ENCODE peak calls at places on chromosomes 7 and 10, in four cellular contexts. K is H1, J is hepatocyte, R is left ventricle myocardium inferior. H is an unnamed sample.

GRCh38 chr7:44122529-44122928 is 819 bp downstream of the POLD2 start:
- DNase-seq in J (no peak), K (no peak), R (no peak), H (no peak)

GRCh38 chr7:18780266-18780665 is 284.7 kb downstream of the HDAC9 start:
- DNase-seq in R (no peak), J (no peak), K (no peak), H (no peak)

GRCh38 chr10:50561816-50562215 is 61.9 kb downstream of the SGMS1 start:
- DNase-seq in K (no peak), R (no peak), J (peak), H (no peak)

GRCh38 chr7:20085086-20085485 is 132.1 kb downstream of the MACC1 start:
- DNase-seq in J (peak), R (no peak), K (no peak), H (no peak)

GRCh38 chr7:40306025-40306424 is 171.2 kb downstream of the SUGCT start:
- DNase-seq in J (no peak), R (no peak), K (no peak), H (peak)

GRCh38 chr7:156079156-156079555 is 266.9 kb upstream of the SHH start:
- DNase-seq in J (no peak), R (no peak), K (no peak), H (no peak)

GRCh38 chr7:70857793-70858545 is 274.0 kb upstream of the GALNT17 start:
- DNase-seq in R (no peak), K (no peak), J (no peak), H (no peak)

GRCh38 chr7:108598153-108598552 is 28.5 kb downstream of the DNAJB9 start:
- DNase-seq in J (no peak), R (no peak), K (no peak), H (no peak)

GRCh38 chr7:53302511-53303246 is 267.2 kb downstream of the POM121L12 start:
- DNase-seq in J (no peak), R (no peak), K (no peak), H (no peak)

GRCh38 chr7:65910237-65910636 is 37.4 kb downstream of the VKORC1L1 start:
- DNase-seq in J (no peak), K (no peak), R (no peak), H (no peak)

GRCh38 chr7:66281678-66282593 is 76.8 kb downstream of the TPST1 start:
- DNase-seq in K (no peak), J (peak), R (no peak), H (peak)

GRCh38 chr10:126646101-126646500 is 24.4 kb downstream of the C10orf90 start:
- DNase-seq in J (no peak), K (no peak), R (no peak), H (peak)

GRCh38 chr7:47814905-47815613 is 133.2 kb downstream of the PKD1L1 start:
- DNase-seq in R (no peak), J (no peak), K (no peak), H (no peak)

GRCh38 chr10:131183546-131184045 is 127.9 kb downstream of the TCERG1L start:
- DNase-seq in R (no peak), K (no peak), J (no peak), H (no peak)

GRCh38 chr10:13144814-13145213 is 16.5 kb upstream of the MCM10 start:
- DNase-seq in K (no peak), J (no peak), R (no peak), H (no peak)

GRCh38 chr10:44069573-44069972 is 315.3 kb downstream of the CXCL12 start:
- DNase-seq in R (no peak), K (no peak), J (no peak), H (no peak)

GRCh38 chr10:56116684-56117083 is 244.4 kb downstream of the ZWINT start:
- DNase-seq in R (no peak), J (peak), K (no peak), H (no peak)

GRCh38 chr10:67648613-67649229 is 47.3 kb downstream of the CTNNA3 start:
- DNase-seq in K (no peak), J (no peak), R (no peak), H (no peak)

GRCh38 chr10:132507467-132507955 is 30.1 kb upstream of the INPP5A start:
- DNase-seq in R (no peak), K (no peak), J (no peak), H (no peak)

GRCh38 chr7:29350351-29350750 is 155.8 kb downstream of the CHN2 start:
- DNase-seq in K (no peak), R (no peak), J (no peak), H (no peak)

GRCh38 chr10:51031995-51032394 is 42.3 kb upstream of the PRKG1 start:
- DNase-seq in K (no peak), R (no peak), J (no peak), H (no peak)

GRCh38 chr10:35640474-35640873 is 1.6 kb downstream of the FZD8 start:
- DNase-seq in K (peak), R (peak), J (peak), H (peak)

GRCh38 chr7:7576344-7576743 is 9.7 kb downstream of the MIOS start:
- DNase-seq in J (no peak), K (no peak), R (no peak), H (no peak)

GRCh38 chr7:156125841-156126730 is 313.8 kb upstream of the SHH start:
- DNase-seq in J (no peak), R (no peak), K (no peak), H (no peak)

GRCh38 chr10:94053639-94053932 is 59.9 kb downstream of the PLCE1 start:
- DNase-seq in J (no peak), R (no peak), K (no peak), H (no peak)

GRCh38 chr10:230758-231157 is 95.5 kb downstream of the ZMYND11 start:
- DNase-seq in J (no peak), R (no peak), K (no peak), H (no peak)
- TF ChIP-seq CTCF in J (peak), R (peak), K (peak), H (peak)

GRCh38 chr10:28317735-28318134 is 14.9 kb upstream of the MPP7 start:
- DNase-seq in K (no peak), J (no peak), R (no peak), H (peak)

GRCh38 chr10:28311104-28311503 is 8.2 kb upstream of the MPP7 start:
- DNase-seq in R (no peak), J (no peak), K (no peak), H (no peak)

GRCh38 chr10:28315140-28315539 is 12.3 kb upstream of the MPP7 start:
- DNase-seq in K (no peak), J (no peak), R (no peak), H (no peak)

GRCh38 chr10:28312572-28312971 is 9.7 kb upstream of the MPP7 start:
- DNase-seq in J (no peak), K (no peak), R (no peak), H (no peak)

DNA sequence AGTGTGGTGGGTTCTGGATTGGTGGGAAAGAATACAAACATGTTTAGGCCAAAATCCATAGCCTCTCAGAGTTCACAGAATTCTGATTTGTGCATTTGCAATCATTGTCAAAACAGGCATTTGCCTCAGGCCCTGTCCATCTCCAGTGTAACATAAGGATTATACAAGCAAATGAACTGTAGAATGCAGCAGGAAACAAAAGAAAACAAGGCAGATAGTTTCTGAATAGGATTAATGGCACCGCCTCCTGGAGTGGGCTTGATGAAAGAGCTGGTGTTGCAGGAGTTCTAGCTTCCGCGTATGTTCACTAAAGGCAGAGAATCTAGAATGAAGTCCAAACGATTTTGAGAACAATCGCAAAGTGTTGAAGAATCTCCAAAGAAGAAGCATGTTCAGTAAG is 11.3 kb upstream of the MPP7 start:
- DNase-seq in R (no peak), J (no peak), K (no peak), H (no peak)
- H3K4me3 ChIP-seq in R (no peak), J (no peak), K (no peak), H (no peak)

GRCh38 chr10:61898435-61898778 is 3.1 kb upstream of the ARID5B start:
- DNase-seq in K (no peak), R (no peak), J (no peak), H (no peak)

GRCh38 chr10:61899663-61899996 is 1.9 kb upstream of the ARID5B start:
- DNase-seq in J (no peak), K (no peak), R (no peak), H (no peak)

GRCh38 chr10:61896854-61897661 is 4.4 kb upstream of the ARID5B start:
- DNase-seq in K (peak), R (peak), J (peak), H (peak)

GRCh38 chr10:61899045-61899444 is 2.5 kb upstream of the ARID5B start:
- DNase-seq in J (no peak), K (no peak), R (no peak), H (peak)

DNA sequence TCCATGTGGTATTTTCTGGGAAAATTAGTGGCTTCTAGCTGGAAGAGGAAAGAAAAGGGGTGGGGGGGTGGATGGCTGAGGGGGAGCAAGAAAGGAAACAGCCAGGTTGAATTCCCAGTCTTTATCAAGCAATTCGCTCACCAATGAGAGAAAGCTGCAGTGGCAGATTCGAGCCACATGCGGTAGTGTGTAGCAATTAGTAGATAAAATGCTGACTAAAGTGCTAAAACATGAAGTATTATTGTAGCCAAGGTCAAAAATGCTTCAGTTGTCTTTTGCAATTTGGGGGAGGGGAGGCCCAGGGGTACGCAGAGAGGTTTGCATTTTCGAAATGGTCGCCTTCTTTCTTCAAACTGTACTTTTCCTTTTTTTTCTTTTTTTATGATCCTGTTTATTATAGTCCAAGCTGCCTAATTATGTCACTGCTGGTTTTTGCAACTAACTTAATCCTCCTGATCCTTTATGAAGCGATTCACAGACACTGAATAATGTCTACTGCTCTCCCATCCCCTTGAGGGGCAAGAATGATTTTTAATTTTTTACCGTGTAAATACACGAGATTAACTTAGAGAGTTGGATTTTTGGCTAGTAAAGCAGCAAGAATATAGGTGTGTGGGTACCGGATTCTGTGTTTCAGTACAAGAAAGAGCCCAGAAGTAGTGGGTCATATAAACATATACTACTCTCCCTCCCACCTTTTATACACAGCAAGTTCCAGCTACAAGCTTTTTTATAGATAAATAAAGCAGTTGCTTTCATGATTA is 3.6 kb upstream of the ARID5B start:
- DNase-seq in K (no peak), R (no peak), J (peak), H (peak)
- TF ChIP-seq CTCF in K (peak), R (peak), J (peak), H (peak)

GRCh38 chr10:61936770-61937169 is 35.3 kb downstream of the ARID5B start:
- DNase-seq in R (no peak), K (no peak), J (no peak), H (no peak)

GRCh38 chr10:61939575-61940301 is 38.2 kb downstream of the ARID5B start:
- DNase-seq in K (no peak), J (no peak), R (no peak), H (peak)

GRCh38 chr10:61941202-61941651 is 39.7 kb downstream of the ARID5B start:
- DNase-seq in K (no peak), J (no peak), R (no peak), H (no peak)

GRCh38 chr10:61935085-61935484 is 33.6 kb downstream of the ARID5B start:
- DNase-seq in K (no peak), R (no peak), J (no peak), H (peak)

DNA sequence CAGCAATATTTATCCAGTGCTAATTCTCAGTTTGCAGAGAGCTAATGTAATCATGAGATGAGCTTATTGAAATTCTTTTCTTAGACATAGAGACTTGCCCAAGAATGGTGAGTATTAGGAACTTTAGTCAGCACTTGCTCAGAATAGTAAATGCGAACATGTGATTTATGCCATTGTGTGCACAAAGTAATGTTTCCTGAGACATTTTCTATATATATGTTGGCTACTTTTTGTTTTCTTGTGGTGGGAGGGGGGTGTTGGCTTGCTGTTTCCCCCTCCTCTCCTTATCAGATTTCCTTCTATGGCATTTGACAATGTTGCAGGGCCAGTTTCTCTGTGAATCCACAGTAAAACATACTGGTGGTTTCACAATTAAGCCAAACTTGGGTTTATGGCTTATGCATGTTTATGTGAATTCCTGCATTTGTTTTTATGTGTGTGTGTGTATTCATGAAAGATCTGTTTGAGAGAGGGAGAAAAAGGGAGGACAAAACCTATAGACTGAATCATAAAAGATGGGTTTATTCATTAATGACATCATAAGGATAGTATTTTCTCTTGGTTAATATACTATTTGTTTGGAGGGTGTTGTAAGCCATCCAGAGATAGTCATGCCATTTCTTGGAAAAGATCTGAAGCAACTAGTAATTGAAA is 36.3 kb downstream of the ARID5B start:
- DNase-seq in J (no peak), R (no peak), K (no peak), H (peak)
- H3K4me3 ChIP-seq in J (no peak), R (no peak), K (no peak), H (no peak)

GRCh38 chr10:29535778-29536459 is 98.9 kb downstream of the SVIL start:
- DNase-seq in K (no peak), R (no peak), J (no peak), H (no peak)
- TF ChIP-seq CTCF in K (no peak), R (no peak), J (no peak), H (no peak)

GRCh38 chr10:3623746-3624145 is 161.3 kb downstream of the KLF6 start:
- DNase-seq in R (no peak), K (no peak), J (no peak), H (peak)
- H3K4me3 ChIP-seq in R (peak), K (no peak), J (no peak), H (no peak)

H was measured in foreskin fibroblast.